ENCODE peak calls at places on chromosomes 16 and 17, in nine cellular contexts. One of them, this sample, is unnamed.

GRCh38 chr17:48328457-48328856 is 101.6 kb downstream of the SKAP1 start:
- DNase-seq in HEK293T: no peak
- DNase-seq in Kasumi-1: no peak
- DNase-seq in brain microvascular endothelial cell: no peak
- DNase-seq in SK-N-MC: no peak
- DNase-seq in NCI-H226: no peak
- DNase-seq in stimulated activated naive B cell treated with anti-CD40 and anti-IgM and Interleukin-4, amounts not matched to agents 10 μg/mL and 1 μg/mL and 100 μg/mL, for 72 hours: no peak
- DNase-seq in NT2/D1: no peak
- DNase-seq in hepatocyte: no peak
- DNase-seq in this sample: no peak

GRCh38 chr16:19524356-19524865 is 669 bp downstream of the CCP110 start:
- DNase-seq in HEK293T: no peak
- DNase-seq in Kasumi-1: peak; percentile 28
- DNase-seq in brain microvascular endothelial cell: no peak
- DNase-seq in SK-N-MC: no peak
- DNase-seq in NCI-H226: no peak
- DNase-seq in stimulated activated naive B cell treated with anti-CD40 and anti-IgM and Interleukin-4, amounts not matched to agents 10 μg/mL and 1 μg/mL and 100 μg/mL, for 72 hours: no peak
- DNase-seq in NT2/D1: no peak
- DNase-seq in hepatocyte: no peak
- DNase-seq in this sample: no peak

GRCh38 chr17:37359682-37360188 is 16.1 kb upstream of the C17orf78 start:
- DNase-seq in HEK293T: peak; percentile 6
- DNase-seq in Kasumi-1: no peak
- DNase-seq in brain microvascular endothelial cell: no peak
- DNase-seq in SK-N-MC: no peak
- DNase-seq in NCI-H226: no peak
- DNase-seq in stimulated activated naive B cell treated with anti-CD40 and anti-IgM and Interleukin-4, amounts not matched to agents 10 μg/mL and 1 μg/mL and 100 μg/mL, for 72 hours: no peak
- DNase-seq in NT2/D1: no peak
- DNase-seq in hepatocyte: no peak
- DNase-seq in this sample: no peak

GRCh38 chr17:12261354-12261753 is 240.7 kb downstream of the MAP2K4 start:
- DNase-seq in HEK293T: no peak
- DNase-seq in Kasumi-1: no peak
- DNase-seq in brain microvascular endothelial cell: no peak
- DNase-seq in SK-N-MC: no peak
- DNase-seq in NCI-H226: no peak
- DNase-seq in stimulated activated naive B cell treated with anti-CD40 and anti-IgM and Interleukin-4, amounts not matched to agents 10 μg/mL and 1 μg/mL and 100 μg/mL, for 72 hours: no peak
- DNase-seq in NT2/D1: no peak
- DNase-seq in hepatocyte: no peak
- DNase-seq in this sample: no peak

GRCh38 chr16:56632160-56632847 is at the start of gene MT1M:
- DNase-seq in HEK293T: no peak
- DNase-seq in Kasumi-1: no peak
- DNase-seq in brain microvascular endothelial cell: no peak
- DNase-seq in SK-N-MC: no peak
- DNase-seq in NCI-H226: no peak
- DNase-seq in stimulated activated naive B cell treated with anti-CD40 and anti-IgM and Interleukin-4, amounts not matched to agents 10 μg/mL and 1 μg/mL and 100 μg/mL, for 72 hours: no peak
- DNase-seq in NT2/D1: no peak
- DNase-seq in hepatocyte: peak; percentile 26
- DNase-seq in this sample: peak; percentile 84

GRCh38 chr16:81838794-81839193 is 59.7 kb downstream of the PLCG2 start:
- DNase-seq in HEK293T: no peak
- DNase-seq in Kasumi-1: peak; percentile 33
- DNase-seq in brain microvascular endothelial cell: peak; percentile 22
- DNase-seq in SK-N-MC: no peak
- DNase-seq in NCI-H226: peak; percentile 38
- DNase-seq in stimulated activated naive B cell treated with anti-CD40 and anti-IgM and Interleukin-4, amounts not matched to agents 10 μg/mL and 1 μg/mL and 100 μg/mL, for 72 hours: no peak
- DNase-seq in NT2/D1: no peak
- DNase-seq in hepatocyte: no peak
- DNase-seq in this sample: no peak

GRCh38 chr17:50199651-50200446 is 1.6 kb downstream of the COL1A1 start:
- DNase-seq in HEK293T: peak; percentile 94
- DNase-seq in Kasumi-1: peak; percentile 77
- DNase-seq in brain microvascular endothelial cell: peak; percentile 88
- DNase-seq in SK-N-MC: no peak
- DNase-seq in NCI-H226: no peak
- DNase-seq in stimulated activated naive B cell treated with anti-CD40 and anti-IgM and Interleukin-4, amounts not matched to agents 10 μg/mL and 1 μg/mL and 100 μg/mL, for 72 hours: peak; percentile 30
- DNase-seq in NT2/D1: no peak
- DNase-seq in hepatocyte: peak; percentile 97
- DNase-seq in this sample: peak; percentile 93

GRCh38 chr17:74898376-74898946 is 5.0 kb upstream of the FADS6 start:
- DNase-seq in HEK293T: no peak
- DNase-seq in Kasumi-1: no peak
- DNase-seq in brain microvascular endothelial cell: no peak
- DNase-seq in SK-N-MC: no peak
- DNase-seq in NCI-H226: no peak
- DNase-seq in stimulated activated naive B cell treated with anti-CD40 and anti-IgM and Interleukin-4, amounts not matched to agents 10 μg/mL and 1 μg/mL and 100 μg/mL, for 72 hours: no peak
- DNase-seq in NT2/D1: no peak
- DNase-seq in hepatocyte: no peak
- DNase-seq in this sample: no peak

GRCh38 chr17:49371178-49371834 is 9.3 kb upstream of the ZNF652 start:
- DNase-seq in HEK293T: no peak
- DNase-seq in Kasumi-1: no peak
- DNase-seq in brain microvascular endothelial cell: no peak
- DNase-seq in SK-N-MC: no peak
- DNase-seq in NCI-H226: no peak
- DNase-seq in stimulated activated naive B cell treated with anti-CD40 and anti-IgM and Interleukin-4, amounts not matched to agents 10 μg/mL and 1 μg/mL and 100 μg/mL, for 72 hours: no peak
- DNase-seq in NT2/D1: no peak
- DNase-seq in hepatocyte: no peak
- DNase-seq in this sample: no peak

GRCh38 chr17:62572488-62573469 is 54.7 kb upstream of the MRC2 start:
- DNase-seq in HEK293T: no peak
- DNase-seq in Kasumi-1: no peak
- DNase-seq in brain microvascular endothelial cell: peak; percentile 78
- DNase-seq in SK-N-MC: no peak
- DNase-seq in NCI-H226: no peak
- DNase-seq in stimulated activated naive B cell treated with anti-CD40 and anti-IgM and Interleukin-4, amounts not matched to agents 10 μg/mL and 1 μg/mL and 100 μg/mL, for 72 hours: no peak
- DNase-seq in NT2/D1: no peak
- DNase-seq in hepatocyte: no peak
- DNase-seq in this sample: no peak

GRCh38 chr16:89052191-89052787 is 41.4 kb upstream of the ACSF3 start:
- DNase-seq in HEK293T: no peak
- DNase-seq in Kasumi-1: no peak
- DNase-seq in brain microvascular endothelial cell: no peak
- DNase-seq in SK-N-MC: no peak
- DNase-seq in NCI-H226: no peak
- DNase-seq in stimulated activated naive B cell treated with anti-CD40 and anti-IgM and Interleukin-4, amounts not matched to agents 10 μg/mL and 1 μg/mL and 100 μg/mL, for 72 hours: no peak
- DNase-seq in NT2/D1: no peak
- DNase-seq in hepatocyte: no peak
- DNase-seq in this sample: no peak

GRCh38 chr17:50830298-50830697 is 5.1 kb upstream of the WFIKKN2 start:
- DNase-seq in HEK293T: no peak
- DNase-seq in Kasumi-1: no peak
- DNase-seq in brain microvascular endothelial cell: peak; percentile 28
- DNase-seq in SK-N-MC: no peak
- DNase-seq in NCI-H226: no peak
- DNase-seq in stimulated activated naive B cell treated with anti-CD40 and anti-IgM and Interleukin-4, amounts not matched to agents 10 μg/mL and 1 μg/mL and 100 μg/mL, for 72 hours: no peak
- DNase-seq in NT2/D1: no peak
- DNase-seq in hepatocyte: no peak
- DNase-seq in this sample: no peak

This sample was measured in left ventricle myocardium superior.